ENCODE peak calls at places on chromosomes 6 and 20, in seven cellular contexts. N, E, F, Z, L, C and A are unnamed samples.

GRCh38 chr20:31712564-31713311 is 9.9 kb downstream of the BCL2L1 start:
- DNase-seq in F (peak; percentile 99), E (no peak), Z (no peak), N (no peak), C (peak; percentile 96), L (peak; percentile 93), A (no peak)

GRCh38 chr6:135182993-135183531 is 2.0 kb downstream of the MYB start:
- DNase-seq in L (no peak), F (peak; percentile 28), Z (peak; percentile 80), N (peak; percentile 56), C (no peak), E (peak; percentile 81), A (peak; percentile 32)

GRCh38 chr6:144969873-144970272 is 684.7 kb downstream of the UTRN start:
- DNase-seq in F (no peak), N (no peak), Z (no peak), E (no peak), C (no peak), L (no peak), A (no peak)

GRCh38 chr6:17258763-17259162 is 22.4 kb upstream of the RBM24 start:
- DNase-seq in L (no peak), N (no peak), F (no peak), C (no peak), Z (no peak), E (no peak), A (no peak)

GRCh38 chr6:157714153-157714490 is 108.9 kb upstream of the SNX9 start:
- DNase-seq in L (peak; percentile 18), F (peak; percentile 38), Z (no peak), C (peak; percentile 80), N (no peak), E (no peak), A (no peak)

GRCh38 chr6:28105286-28105685 is 19.1 kb upstream of the ZSCAN16 start:
- DNase-seq in Z (no peak), C (peak; percentile 25), E (no peak), N (no peak), L (peak; percentile 16), F (peak; percentile 26), A (peak; percentile 6)

GRCh38 chr6:130517444-130517931 is 151.7 kb downstream of the TMEM200A start:
- DNase-seq in N (no peak), L (no peak), E (no peak), F (peak; percentile 90), Z (no peak), C (peak; percentile 58), A (no peak)

GRCh38 chr6:73648166-73648565 is 5.6 kb downstream of the SLC17A5 start:
- DNase-seq in F (no peak), C (peak; percentile 55), Z (no peak), N (no peak), E (no peak), L (no peak), A (no peak)

GRCh38 chr6:141539617-141540016 is 593.1 kb upstream of the GJE1 start:
- DNase-seq in N (no peak), E (no peak), F (peak; percentile 42), Z (no peak), C (peak; percentile 42), L (no peak), A (no peak)

GRCh38 chr20:53887973-53888372 is 182.4 kb downstream of the BCAS1 start:
- DNase-seq in C (no peak), F (no peak), L (no peak), E (no peak), N (no peak), Z (no peak), A (no peak)

GRCh38 chr6:102229271-102229670 is 835.8 kb downstream of the GRIK2 start:
- DNase-seq in Z (no peak), L (no peak), F (no peak), E (no peak), C (no peak), N (no peak), A (no peak)

GRCh38 chr6:39853604-39854003 is 61.4 kb downstream of the DAAM2 start:
- DNase-seq in L (no peak), E (no peak), C (no peak), N (no peak), F (no peak), Z (no peak), A (no peak)

GRCh38 chr6:113995632-113996031 is 24.7 kb upstream of the HDAC2 start:
- DNase-seq in L (peak; percentile 96), E (no peak), Z (no peak), F (peak; percentile 92), N (no peak), C (peak; percentile 99), A (no peak)

GRCh38 chr6:156487877-156488276 is 289.3 kb upstream of the ARID1B start:
- DNase-seq in C (no peak), L (no peak), N (no peak), E (no peak), Z (no peak), F (no peak), A (no peak)

GRCh38 chr6:46378882-46379405 is 112.3 kb downstream of the RCAN2 start:
- DNase-seq in E (no peak), C (no peak), F (peak; percentile 77), Z (no peak), L (no peak), N (no peak), A (no peak)